ENCODE peak calls at places on chromosomes 3 and 15, in six cellular contexts. V is neural progenitor cell, R is HFF-Myc, B is foreskin fibroblast, E is dorsolateral prefrontal cortex, I is right lobe of liver. D is an unnamed sample.

GRCh38 chr15:45606841-45607240 is 19.7 kb downstream of the BLOC1S6 start:
- DNase-seq in V (no peak), R (no peak), I (no peak), E (no peak), B (no peak), D (no peak)

GRCh38 chr3:127441764-127442163 is 148.8 kb downstream of the TPRA1 start:
- DNase-seq in B (no peak), R (no peak), V (no peak), I (no peak), E (no peak), D (no peak)

GRCh38 chr3:100306695-100307094 is 27.9 kb upstream of the NIT2 start:
- DNase-seq in V (no peak), B (no peak), I (no peak), R (no peak), E (no peak), D (no peak)

GRCh38 chr15:58457466-58457965 is 25.7 kb downstream of the LIPC start:
- DNase-seq in E (no peak), B (peak), R (peak), V (no peak), I (no peak), D (peak)

GRCh38 chr15:52464478-52464877 is 64.2 kb downstream of the MYO5A start:
- DNase-seq in R (no peak), I (no peak), V (no peak), B (peak), E (no peak), D (no peak)

GRCh38 chr3:53065841-53066480 is 20.1 kb upstream of the SFMBT1 start:
- DNase-seq in V (no peak), R (no peak), E (no peak), I (no peak), B (no peak), D (no peak)

GRCh38 chr3:129913618-129914017 is 20.1 kb upstream of the TMCC1 start:
- DNase-seq in I (no peak), B (no peak), E (no peak), R (no peak), V (no peak), D (no peak)

GRCh38 chr15:27361418-27361817 is 390.4 kb downstream of the GABRG3 start:
- DNase-seq in B (no peak), E (no peak), I (no peak), R (no peak), V (no peak), D (no peak)

GRCh38 chr15:40282144-40282869 is 557 bp downstream of the ANKRD63 start:
- DNase-seq in B (peak), I (peak), E (no peak), V (peak), R (no peak), D (no peak)

GRCh38 chr3:42705962-42706585 is 3.5 kb upstream of the HHATL start:
- DNase-seq in B (no peak), V (no peak), E (peak), I (no peak), R (no peak), D (no peak)

GRCh38 chr3:185152433-185153169 is at the start of gene C3orf70:
- DNase-seq in V (peak), I (peak), E (no peak), R (no peak), B (peak), D (peak)

GRCh38 chr3:98073486-98073885 is 13.5 kb upstream of the OR5AC2 start:
- DNase-seq in E (no peak), V (no peak), I (no peak), R (no peak), B (no peak), D (no peak)

GRCh38 chr3:98070840-98071239 is 16.1 kb upstream of the OR5AC2 start:
- DNase-seq in R (no peak), B (no peak), I (no peak), V (peak), E (no peak), D (no peak)

DNA sequence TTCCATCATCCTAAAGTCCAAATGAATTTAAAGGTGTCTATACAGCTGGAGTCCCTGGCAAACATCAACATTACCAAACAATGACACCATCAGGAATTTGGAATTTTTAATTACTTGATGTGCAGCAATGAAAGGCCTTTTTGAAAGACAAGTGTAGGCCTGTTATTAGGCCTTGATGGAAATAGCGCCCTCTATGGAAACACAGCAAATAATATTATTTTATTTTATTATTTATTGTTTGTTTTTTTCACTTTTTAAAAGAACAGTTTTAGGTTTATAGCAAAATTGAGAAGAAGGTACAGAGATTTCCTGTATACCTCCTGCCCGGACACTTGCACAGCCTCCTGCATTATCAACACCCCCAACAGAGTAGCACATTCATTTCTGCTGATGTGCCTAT is 18.1 kb upstream of the OR5AC2 start:
- DNase-seq in B (no peak), I (no peak), R (no peak), V (no peak), E (no peak), D (no peak)
- TF ChIP-seq CTCF in B (no peak), I (no peak), R (peak), V (peak), E (no peak), D (no peak)

GRCh38 chr3:154758109-154758868 is 321.8 kb upstream of the MME start:
- DNase-seq in I (no peak), V (no peak), B (peak), E (no peak), R (no peak), D (peak)
- TF ChIP-seq CTCF in I (peak), V (peak), B (peak), E (peak), R (peak), D (peak)

GRCh38 chr3:134840459-134840858 is 45.4 kb downstream of the EPHB1 start:
- DNase-seq in E (no peak), R (no peak), I (no peak), B (no peak), V (no peak), D (no peak)

GRCh38 chr3:134839422-134839821 is 44.4 kb downstream of the EPHB1 start:
- DNase-seq in B (no peak), R (no peak), I (no peak), V (no peak), E (no peak), D (no peak)

GRCh38 chr3:134836921-134837320 is 41.9 kb downstream of the EPHB1 start:
- DNase-seq in R (no peak), I (no peak), V (no peak), E (no peak), B (no peak), D (no peak)

GRCh38 chr3:134839990-134840389 is 44.9 kb downstream of the EPHB1 start:
- DNase-seq in R (no peak), V (no peak), B (no peak), I (no peak), E (no peak), D (no peak)

GRCh38 chr3:134838599-134838998 is 43.5 kb downstream of the EPHB1 start:
- DNase-seq in B (no peak), E (no peak), R (no peak), I (no peak), V (no peak), D (no peak)
- TF ChIP-seq CTCF in B (peak), E (no peak), R (peak), I (peak), V (peak), D (peak)

GRCh38 chr3:120139140-120139539 is 44.9 kb upstream of the GSK3B start:
- DNase-seq in E (no peak), V (no peak), R (no peak), I (no peak), B (no peak), D (no peak)

GRCh38 chr3:120140098-120140742 is 46.0 kb upstream of the GSK3B start:
- DNase-seq in E (no peak), R (no peak), I (no peak), V (no peak), B (no peak), D (no peak)

GRCh38 chr3:120142236-120142635 is 48.0 kb upstream of the GSK3B start:
- DNase-seq in R (no peak), I (no peak), V (no peak), E (no peak), B (no peak), D (no peak)

DNA sequence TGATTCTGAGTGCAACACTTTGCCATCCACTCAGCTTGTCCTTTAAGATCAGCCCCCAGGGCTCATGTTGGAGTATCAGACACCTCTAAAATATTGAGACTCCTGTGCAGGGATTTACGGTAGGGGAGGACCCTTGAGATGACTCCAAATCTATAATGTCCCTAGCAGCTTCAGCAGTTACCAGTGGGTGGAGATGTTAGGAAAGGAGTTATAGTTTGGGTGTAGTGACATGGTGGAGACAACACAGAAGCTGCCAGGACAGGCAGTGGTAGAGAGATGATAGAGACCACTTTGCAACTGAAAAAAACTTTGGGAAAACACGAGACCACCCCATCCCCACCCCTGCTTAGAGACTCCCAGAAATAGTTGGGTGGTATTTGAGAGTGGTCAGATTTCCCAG is 43.3 kb upstream of the GSK3B start:
- DNase-seq in R (no peak), E (no peak), V (no peak), B (no peak), I (no peak), D (no peak)
- TF ChIP-seq CTCF in R (no peak), E (no peak), V (no peak), B (no peak), I (no peak), D (peak)

GRCh38 chr3:52017467-52018065 is 21.9 kb upstream of the RPL29 start:
- DNase-seq in E (no peak), I (no peak), R (no peak), V (no peak), B (peak), D (no peak)

GRCh38 chr3:52013802-52014598 is 18.3 kb upstream of the RPL29 start:
- DNase-seq in E (no peak), B (no peak), R (no peak), I (no peak), V (no peak), D (no peak)

GRCh38 chr3:52015431-52016256 is 19.9 kb upstream of the RPL29 start:
- DNase-seq in I (no peak), B (no peak), R (no peak), E (no peak), V (no peak), D (no peak)

GRCh38 chr3:52012699-52013098 is 17.0 kb upstream of the RPL29 start:
- DNase-seq in I (no peak), B (no peak), R (no peak), E (no peak), V (no peak), D (no peak)

DNA sequence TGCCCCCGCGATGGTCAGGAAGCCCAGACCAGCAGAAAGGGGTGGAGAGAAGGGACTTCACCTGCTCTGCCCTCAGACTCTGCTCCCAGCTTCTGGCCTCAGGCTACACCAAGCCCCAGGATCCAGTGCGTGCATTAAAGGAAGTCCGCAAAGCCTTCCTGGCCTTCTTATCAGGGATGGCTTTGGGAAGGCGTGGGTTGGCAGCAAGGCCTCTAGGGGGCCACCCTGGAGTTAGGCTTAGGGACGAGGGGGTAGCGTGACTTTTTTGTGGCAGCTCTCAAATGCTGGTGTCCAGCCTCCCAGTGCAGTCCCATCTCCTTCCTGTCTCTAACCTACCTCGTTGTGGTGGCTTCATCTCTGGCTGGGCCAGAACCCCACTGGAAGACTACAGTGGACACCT is 18.9 kb upstream of the RPL29 start:
- DNase-seq in V (peak), R (no peak), I (no peak), B (peak), E (no peak), D (no peak)
- TF ChIP-seq CTCF in V (peak), R (peak), I (no peak), B (peak), E (no peak), D (peak)

GRCh38 chr15:85727068-85727467 is 67.7 kb downstream of the KLHL25 start:
- DNase-seq in R (no peak), E (no peak), I (no peak), B (peak), V (no peak), D (no peak)
- TF ChIP-seq CTCF in R (no peak), E (no peak), I (no peak), B (no peak), V (no peak), D (no peak)

GRCh38 chr3:4751057-4752051 is 227.9 kb upstream of the BHLHE40 start:
- DNase-seq in B (peak), I (no peak), V (no peak), R (peak), E (no peak), D (peak)
- TF ChIP-seq CTCF in B (no peak), I (no peak), V (no peak), R (no peak), E (no peak), D (no peak)

DNA sequence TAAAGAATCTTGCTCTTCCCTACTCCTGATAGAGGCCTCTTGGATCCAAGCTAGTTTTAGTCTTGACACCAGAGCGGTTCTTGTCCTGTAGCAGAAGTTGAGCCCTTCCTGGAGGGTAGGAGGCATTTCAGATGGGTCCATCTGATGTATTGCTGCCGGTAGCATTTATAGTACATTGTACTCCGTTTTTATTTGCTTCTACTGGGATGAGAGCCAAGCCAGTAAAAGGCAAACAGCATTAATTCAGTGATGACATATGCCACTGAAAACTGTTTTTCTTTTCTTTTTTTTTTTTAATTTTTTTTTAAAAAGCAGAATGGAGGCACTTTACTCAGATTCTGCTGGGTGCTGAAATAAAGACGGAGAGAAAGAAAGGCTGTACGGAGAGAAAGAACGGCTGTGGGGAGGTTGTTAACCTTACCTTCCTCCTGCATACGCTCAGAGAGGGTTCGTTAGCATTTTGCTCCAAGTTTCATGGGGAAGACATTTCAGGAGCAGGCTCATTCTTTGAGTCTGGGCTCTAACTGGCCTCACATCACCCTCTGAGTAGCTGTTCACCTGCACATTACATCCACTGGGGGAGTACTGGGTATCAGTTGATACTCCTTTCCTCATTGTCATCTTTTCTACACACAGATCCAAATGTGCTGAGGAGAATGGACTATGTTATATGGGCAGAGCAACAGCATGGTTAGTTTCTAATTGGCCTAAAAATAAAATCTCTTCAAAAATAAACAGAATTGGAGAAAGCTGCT is 161.5 kb downstream of the FEZF2 start:
- DNase-seq in B (peak), I (no peak), V (no peak), R (no peak), E (no peak), D (no peak)
- TF ChIP-seq CTCF in B (peak), I (no peak), V (peak), R (no peak), E (no peak), D (peak)

GRCh38 chr3:45905755-45906154 is 19.4 kb downstream of the CCR9 start:
- DNase-seq in B (no peak), V (no peak), E (no peak), I (no peak), R (no peak), D (no peak)

GRCh38 chr3:45907769-45908705 is 21.7 kb downstream of the CCR9 start:
- DNase-seq in V (no peak), I (no peak), B (peak), R (no peak), E (no peak), D (peak)

GRCh38 chr3:45908761-45909160 is 22.4 kb downstream of the CCR9 start:
- DNase-seq in B (no peak), E (no peak), I (no peak), V (no peak), R (no peak), D (no peak)

GRCh38 chr3:45904931-45905330 is 18.6 kb downstream of the CCR9 start:
- DNase-seq in V (no peak), B (no peak), I (no peak), E (no peak), R (no peak), D (no peak)

GRCh38 chr3:45906681-45907220 is 20.4 kb downstream of the CCR9 start:
- DNase-seq in V (peak), E (no peak), I (no peak), R (no peak), B (peak), D (peak)
- TF ChIP-seq CTCF in V (peak), E (no peak), I (peak), R (peak), B (peak), D (peak)

GRCh38 chr3:32340639-32341365 is 50.9 kb upstream of the CMTM7 start:
- DNase-seq in E (no peak), I (peak), R (no peak), V (no peak), B (no peak), D (no peak)
- TF ChIP-seq CTCF in E (no peak), I (no peak), R (peak), V (no peak), B (no peak), D (peak)